ENCODE peak calls at places on chromosomes 5 and 9, in seven cellular contexts. E, I, Z, S, D, P and W are unnamed samples.
A peak's percentile ranks its signal among the peaks of the same experiment; 100 is the strongest.

GRCh38 chr9:88949961-88950340 is 41.3 kb upstream of the S1PR3 start:
- DNase-seq in E (no peak), I (no peak), Z (no peak), S (no peak), D (peak; percentile 19), P (no peak), W (no peak)

GRCh38 chr9:106478312-106479099 is 384.5 kb upstream of the ZNF462 start:
- DNase-seq in E (no peak), I (no peak), Z (no peak), S (no peak), D (no peak), P (no peak), W (no peak)

GRCh38 chr9:10094563-10094962 is 518.2 kb downstream of the PTPRD start:
- DNase-seq in E (no peak), I (no peak), Z (no peak), S (no peak), D (no peak), P (no peak), W (no peak)

GRCh38 chr5:159392881-159393280 is 62.6 kb upstream of the IL12B start:
- DNase-seq in E (no peak), I (no peak), Z (no peak), S (no peak), D (no peak), P (no peak), W (no peak)

GRCh38 chr5:115378754-115379153 is 82.3 kb upstream of the CCDC112 start:
- DNase-seq in E (no peak), I (no peak), Z (peak; percentile 24), S (no peak), D (no peak), P (no peak), W (no peak)

GRCh38 chr9:72557549-72557948 is 36.1 kb downstream of the TMC1 start:
- DNase-seq in E (peak; percentile 94), I (peak; percentile 2), Z (no peak), S (no peak), D (peak; percentile 94), P (no peak), W (peak; percentile 77)

GRCh38 chr5:122119205-122119604 is 10.1 kb upstream of the ZNF474 start:
- DNase-seq in E (no peak), I (no peak), Z (no peak), S (no peak), D (no peak), P (no peak), W (no peak)

GRCh38 chr5:102971693-102972293 is 148.1 kb downstream of the GIN1 start:
- DNase-seq in E (peak; percentile 26), I (peak; percentile 37), Z (peak; percentile 11), S (peak; percentile 21), D (peak; percentile 70), P (no peak), W (peak; percentile 28)

GRCh38 chr9:122338989-122339388 is 31.8 kb upstream of the PTGS1 start:
- DNase-seq in E (no peak), I (no peak), Z (no peak), S (no peak), D (no peak), P (peak; percentile 80), W (no peak)

GRCh38 chr9:27549196-27549737 is 19.7 kb upstream of the MOB3B start:
- DNase-seq in E (no peak), I (no peak), Z (no peak), S (no peak), D (no peak), P (no peak), W (no peak)

GRCh38 chr5:32042571-32042970 is 131.5 kb downstream of the GOLPH3 start:
- DNase-seq in E (no peak), I (no peak), Z (no peak), S (peak; percentile 26), D (no peak), P (no peak), W (no peak)

GRCh38 chr9:21017092-21017491 is 14.3 kb downstream of the HACD4 start:
- DNase-seq in E (no peak), I (no peak), Z (no peak), S (no peak), D (peak; percentile 91), P (no peak), W (no peak)

GRCh38 chr9:95004452-95005275 is 278.2 kb downstream of the AOPEP start:
- DNase-seq in E (no peak), I (peak; percentile 73), Z (peak; percentile 59), S (peak; percentile 78), D (peak; percentile 36), P (peak; percentile 87), W (peak; percentile 87)

GRCh38 chr9:38294130-38294529 is 98.4 kb upstream of the ALDH1B1 start:
- DNase-seq in E (no peak), I (no peak), Z (no peak), S (no peak), D (no peak), P (no peak), W (no peak)

GRCh38 chr5:170151105-170151831 is 45.6 kb downstream of the FOXI1 start:
- DNase-seq in E (peak; percentile 57), I (peak; percentile 74), Z (no peak), S (no peak), D (peak; percentile 84), P (no peak), W (peak; percentile 51)

GRCh38 chr9:91354846-91355245 is 6.9 kb downstream of the AUH start:
- DNase-seq in E (no peak), I (no peak), Z (no peak), S (no peak), D (no peak), P (no peak), W (no peak)

GRCh38 chr5:178232124-178232919 is at the start of gene PHYKPL:
- DNase-seq in E (peak; percentile 44), I (peak; percentile 85), Z (peak; percentile 69), S (peak; percentile 91), D (peak; percentile 68), P (peak; percentile 91), W (peak; percentile 85)

GRCh38 chr5:170306381-170306790 is 8.8 kb upstream of the LCP2 start:
- DNase-seq in E (no peak), I (no peak), Z (no peak), S (no peak), D (no peak), P (no peak), W (peak; percentile 75)

GRCh38 chr9:120924698-120925534 is 1.7 kb downstream of the TRAF1 start:
- DNase-seq in E (no peak), I (no peak), Z (no peak), S (no peak), D (no peak), P (no peak), W (no peak)

GRCh38 chr9:72758944-72759343 is 193.9 kb downstream of the ALDH1A1 start:
- DNase-seq in E (no peak), I (no peak), Z (no peak), S (no peak), D (no peak), P (no peak), W (no peak)

GRCh38 chr9:132409828-132410528 is at the start of gene CFAP77:
- DNase-seq in E (peak; percentile 26), I (peak; percentile 80), Z (peak; percentile 53), S (peak; percentile 86), D (peak; percentile 46), P (peak; percentile 88), W (peak; percentile 66)

GRCh38 chr5:139188558-139189270 is 9.5 kb downstream of the SIL1 start:
- DNase-seq in E (no peak), I (no peak), Z (no peak), S (no peak), D (no peak), P (no peak), W (peak; percentile 49)

GRCh38 chr5:126395198-126395597 is 28.0 kb upstream of the GRAMD2B start:
- DNase-seq in E (no peak), I (peak; percentile 23), Z (no peak), S (peak; percentile 20), D (no peak), P (no peak), W (no peak)

DNA sequence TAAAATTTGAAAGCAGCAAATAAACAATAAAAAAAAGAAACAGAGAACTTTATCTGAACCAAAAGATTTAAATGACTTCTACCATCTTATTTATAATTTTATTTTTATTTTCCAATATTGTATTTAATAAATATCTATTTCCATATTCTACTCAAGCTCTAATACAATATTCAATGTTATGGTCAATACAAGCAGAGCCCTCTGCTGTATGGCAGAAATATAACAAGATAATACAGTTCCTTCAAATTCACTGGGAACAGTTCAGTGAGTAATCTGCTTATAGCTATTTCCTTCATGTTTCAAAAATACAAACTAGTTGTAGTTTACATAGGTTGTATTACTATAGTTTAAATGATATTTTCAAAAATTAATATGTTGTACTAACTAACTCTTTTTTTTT is 332.7 kb downstream of the PRDM9 start:
- DNase-seq in E (no peak), I (no peak), Z (no peak), S (no peak), D (peak; percentile 22), P (no peak), W (no peak)
- TF ChIP-seq CTCF in E (no peak), I (no peak), Z (no peak), S (peak; percentile 18), D (peak; percentile 33), P (no peak), W (peak; percentile 41)

GRCh38 chr5:8908055-8908683 is 637.7 kb downstream of the SEMA5A start:
- DNase-seq in E (no peak), I (peak; percentile 74), Z (peak; percentile 33), S (peak; percentile 64), D (peak; percentile 83), P (peak; percentile 41), W (peak; percentile 62)
- TF ChIP-seq EZH2phosphoT487 in E (no peak), I (no peak), Z (no peak), S (no peak), D (no peak), P (no peak), W (no peak)

DNA sequence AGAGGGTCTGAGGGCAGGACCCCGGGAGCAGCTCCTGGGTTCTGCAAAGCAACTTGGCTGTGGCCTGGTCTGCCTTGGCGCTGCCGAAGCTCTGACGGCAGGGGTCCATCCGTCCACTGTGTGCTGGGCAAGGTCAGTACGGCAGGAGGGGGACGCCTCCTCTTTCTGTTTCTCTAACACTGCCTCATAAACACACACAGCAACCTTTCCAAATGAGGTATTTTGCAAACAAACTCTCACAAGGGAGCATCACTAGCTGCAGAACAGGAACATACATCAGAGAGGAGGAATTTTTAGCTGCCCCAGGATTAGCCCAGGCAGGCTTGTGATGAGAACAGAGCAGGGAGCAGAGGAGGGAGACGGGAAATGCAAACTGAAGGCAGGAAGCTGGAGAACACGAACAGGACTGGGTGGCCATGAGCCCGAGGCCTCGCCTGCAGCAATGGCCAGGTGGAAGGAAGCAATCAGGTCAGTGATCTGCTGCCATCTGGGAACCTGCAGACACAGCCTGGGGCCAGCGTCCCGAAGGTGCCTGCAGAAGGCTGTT is 20.3 kb upstream of the NSMF start:
- DNase-seq in E (no peak), I (no peak), Z (no peak), S (no peak), D (no peak), P (peak; percentile 47), W (no peak)
- H3K4me2 ChIP-seq in E (no peak overlapping the region), I (no peak overlapping the region), Z (no peak overlapping the region), S (no peak overlapping the region), D (no peak overlapping the region), P (no peak overlapping the region), W (no peak overlapping the region)

DNA sequence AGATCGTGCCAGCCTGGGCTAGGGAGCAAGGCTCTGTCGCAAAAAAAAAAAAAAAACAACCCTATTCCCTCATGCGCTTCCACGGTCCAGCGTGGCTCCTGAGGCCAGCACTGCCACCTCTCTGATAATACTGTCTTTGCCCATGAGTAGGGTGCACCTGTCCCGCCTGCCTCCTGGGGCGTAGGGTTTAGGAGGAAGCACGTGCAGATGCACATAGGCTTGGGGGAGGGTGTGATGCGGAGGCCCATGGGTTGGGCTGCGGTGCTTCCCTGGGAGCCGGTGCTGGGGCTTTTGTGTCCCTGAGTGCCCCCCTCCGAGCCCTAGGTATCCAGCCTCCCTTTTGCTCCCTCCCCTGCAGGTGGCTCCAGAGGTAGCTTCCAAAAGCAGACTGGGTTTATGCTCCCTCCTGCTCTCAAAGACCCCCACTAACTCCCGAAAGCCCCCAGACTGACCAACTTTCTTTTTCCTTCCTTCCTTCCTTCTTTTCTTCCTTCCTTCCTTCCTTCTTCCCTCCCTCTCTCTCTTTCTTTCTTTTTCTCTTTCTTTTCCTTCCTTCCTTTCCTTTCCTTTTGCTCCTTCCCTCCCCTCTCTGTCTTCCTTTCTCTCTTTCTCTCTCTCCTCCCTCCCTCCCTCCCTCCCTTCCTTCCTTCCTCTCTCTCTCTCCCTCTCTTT is 12.8 kb downstream of the FGFR4 start:
- DNase-seq in E (no peak), I (peak; percentile 84), Z (no peak), S (peak; percentile 38), D (no peak), P (no peak), W (no peak)
- TF ChIP-seq CTCF in E (no peak), I (peak; percentile 9), Z (no peak), S (no peak), D (no peak), P (no peak), W (no peak)